ENCODE peak calls at places on chromosomes 3 and 15, in five cellular contexts. One of them, this sample, is unnamed.
A peak's percentile ranks its signal among the peaks of the same experiment; 100 is the strongest.

GRCh38 chr3:187966636-187967035 is 187.3 kb upstream of the LPP start:
- DNase-seq in HepG2: no peak
- DNase-seq in GM12878: no peak
- DNase-seq in NT2/D1: no peak
- DNase-seq in H1: no peak
- DNase-seq in this sample: no peak

GRCh38 chr15:46251873-46252272 is 617.0 kb downstream of the SQOR start:
- DNase-seq in HepG2: no peak
- DNase-seq in GM12878: no peak
- DNase-seq in NT2/D1: no peak
- DNase-seq in H1: no peak
- DNase-seq in this sample: no peak

GRCh38 chr15:31390029-31390428 is 63.4 kb downstream of the KLF13 start:
- DNase-seq in HepG2: no peak
- DNase-seq in GM12878: no peak
- DNase-seq in NT2/D1: no peak
- DNase-seq in H1: no peak
- DNase-seq in this sample: no peak

GRCh38 chr3:197736010-197736490 is 654 bp downstream of the RUBCN start:
- DNase-seq in HepG2: no peak
- DNase-seq in GM12878: no peak
- DNase-seq in NT2/D1: no peak
- DNase-seq in H1: peak; percentile 50
- DNase-seq in this sample: no peak

GRCh38 chr15:89197503-89197971 is 23.8 kb downstream of the RLBP1 start:
- DNase-seq in HepG2: peak; percentile 93
- DNase-seq in GM12878: no peak
- DNase-seq in NT2/D1: peak; percentile 71
- DNase-seq in H1: peak; percentile 73
- DNase-seq in this sample: peak; percentile 30

GRCh38 chr3:177041021-177041729 is 156.1 kb downstream of the TBL1XR1 start:
- DNase-seq in HepG2: no peak
- DNase-seq in GM12878: no peak
- DNase-seq in NT2/D1: no peak
- DNase-seq in H1: no peak
- DNase-seq in this sample: no peak

GRCh38 chr3:168894204-168894603 is 769.3 kb downstream of the MECOM start:
- DNase-seq in HepG2: peak; percentile 80
- DNase-seq in GM12878: no peak
- DNase-seq in NT2/D1: no peak
- DNase-seq in H1: no peak
- DNase-seq in this sample: no peak

GRCh38 chr15:73231661-73232443 is 136.9 kb downstream of the HCN4 start:
- DNase-seq in HepG2: no peak
- DNase-seq in GM12878: no peak
- DNase-seq in NT2/D1: no peak
- DNase-seq in H1: no peak
- DNase-seq in this sample: no peak

GRCh38 chr15:85646538-85647091 is 148.1 kb downstream of the KLHL25 start:
- DNase-seq in HepG2: no peak
- DNase-seq in GM12878: no peak
- DNase-seq in NT2/D1: no peak
- DNase-seq in H1: no peak
- DNase-seq in this sample: no peak

GRCh38 chr3:153052096-153052460 is 109.9 kb upstream of the RAP2B start:
- DNase-seq in HepG2: peak; percentile 6
- DNase-seq in GM12878: no peak
- DNase-seq in NT2/D1: no peak
- DNase-seq in H1: no peak
- DNase-seq in this sample: no peak

GRCh38 chr3:183279371-183279770 is 26.3 kb downstream of the B3GNT5 start:
- DNase-seq in HepG2: no peak
- DNase-seq in GM12878: no peak
- DNase-seq in NT2/D1: no peak
- DNase-seq in H1: no peak
- DNase-seq in this sample: no peak

GRCh38 chr3:108037770-108038169 is 53.1 kb downstream of the CD47 start:
- DNase-seq in HepG2: no peak
- DNase-seq in GM12878: no peak
- DNase-seq in NT2/D1: no peak
- DNase-seq in H1: no peak
- DNase-seq in this sample: no peak

GRCh38 chr3:52289747-52290595 is 2.3 kb downstream of the GLYCTK start:
- DNase-seq in HepG2: peak; percentile 97
- DNase-seq in GM12878: no peak
- DNase-seq in NT2/D1: no peak
- DNase-seq in H1: no peak
- DNase-seq in this sample: no peak

GRCh38 chr15:32843211-32843907 is 125.6 kb downstream of the GREM1 start:
- DNase-seq in HepG2: no peak
- DNase-seq in GM12878: no peak
- DNase-seq in NT2/D1: no peak
- DNase-seq in H1: no peak
- DNase-seq in this sample: no peak

GRCh38 chr15:56176996-56177395 is 66.7 kb downstream of the RFX7 start:
- DNase-seq in HepG2: no peak
- DNase-seq in GM12878: no peak
- DNase-seq in NT2/D1: no peak
- DNase-seq in H1: no peak
- DNase-seq in this sample: no peak
- TF ChIP-seq SUZ12 in HepG2: no peak
- TF ChIP-seq SUZ12 in GM12878: no peak
- TF ChIP-seq SUZ12 in NT2/D1: no peak
- TF ChIP-seq SUZ12 in H1: no peak
- TF ChIP-seq SUZ12 in this sample: no peak

GRCh38 chr15:99341786-99342185 is 90.5 kb downstream of the LRRC28 start:
- DNase-seq in HepG2: no peak
- DNase-seq in GM12878: no peak
- DNase-seq in NT2/D1: no peak
- DNase-seq in H1: no peak
- DNase-seq in this sample: no peak
- TF ChIP-seq SUZ12 in HepG2: no peak
- TF ChIP-seq SUZ12 in GM12878: no peak
- TF ChIP-seq SUZ12 in NT2/D1: no peak
- TF ChIP-seq SUZ12 in H1: no peak
- TF ChIP-seq SUZ12 in this sample: no peak

GRCh38 chr3:174072675-174073074 is 675.1 kb downstream of the NLGN1 start:
- DNase-seq in HepG2: no peak
- DNase-seq in GM12878: no peak
- DNase-seq in NT2/D1: no peak
- DNase-seq in H1: no peak
- DNase-seq in this sample: no peak
- TF ChIP-seq SUZ12 in HepG2: no peak
- TF ChIP-seq SUZ12 in GM12878: no peak
- TF ChIP-seq SUZ12 in NT2/D1: no peak
- TF ChIP-seq SUZ12 in H1: no peak
- TF ChIP-seq SUZ12 in this sample: no peak

GRCh38 chr3:34207826-34208225 is 409.4 kb downstream of the PDCD6IP start:
- DNase-seq in HepG2: no peak
- DNase-seq in GM12878: no peak
- DNase-seq in NT2/D1: no peak
- DNase-seq in H1: no peak
- DNase-seq in this sample: no peak
- TF ChIP-seq SUZ12 in HepG2: no peak
- TF ChIP-seq SUZ12 in GM12878: no peak
- TF ChIP-seq SUZ12 in NT2/D1: no peak
- TF ChIP-seq SUZ12 in H1: no peak
- TF ChIP-seq SUZ12 in this sample: no peak

GRCh38 chr3:133097214-133097613 is 59.0 kb downstream of the TMEM108 start:
- DNase-seq in HepG2: no peak
- DNase-seq in GM12878: no peak
- DNase-seq in NT2/D1: no peak
- DNase-seq in H1: no peak
- DNase-seq in this sample: no peak
- TF ChIP-seq SUZ12 in HepG2: no peak
- TF ChIP-seq SUZ12 in GM12878: no peak
- TF ChIP-seq SUZ12 in NT2/D1: no peak
- TF ChIP-seq SUZ12 in H1: no peak
- TF ChIP-seq SUZ12 in this sample: no peak

DNA sequence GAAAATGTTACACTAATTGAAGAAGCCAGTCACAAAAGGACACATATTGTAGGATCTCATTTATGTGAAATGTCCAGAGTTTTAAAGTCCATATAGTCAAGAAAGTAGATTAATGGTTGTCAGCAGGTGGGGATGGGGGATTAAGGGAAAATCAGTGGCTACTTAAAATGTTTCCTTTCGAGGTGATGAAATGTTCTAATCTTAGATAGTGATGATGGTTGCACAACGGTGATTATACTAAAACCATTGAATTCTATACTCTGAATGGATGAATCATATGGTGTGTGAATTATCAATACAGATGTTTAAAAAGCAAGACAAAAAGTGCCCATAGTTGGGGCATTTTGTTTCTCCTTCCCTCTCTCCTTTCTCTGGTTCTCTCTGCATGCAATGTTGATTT is 164.6 kb downstream of the ATG7 start:
- DNase-seq in HepG2: no peak
- DNase-seq in GM12878: no peak
- DNase-seq in NT2/D1: no peak
- DNase-seq in H1: no peak
- DNase-seq in this sample: no peak
- TF ChIP-seq SUZ12 in HepG2: no peak
- TF ChIP-seq SUZ12 in GM12878: no peak
- TF ChIP-seq SUZ12 in NT2/D1: no peak
- TF ChIP-seq SUZ12 in H1: no peak
- TF ChIP-seq SUZ12 in this sample: no peak

GRCh38 chr15:90957105-90957790 is 2.6 kb downstream of the RCCD1 start:
- DNase-seq in HepG2: no peak
- DNase-seq in GM12878: no peak
- DNase-seq in NT2/D1: no peak
- DNase-seq in H1: peak; percentile 74
- DNase-seq in this sample: no peak

GRCh38 chr15:90954712-90955671 is at the start of gene RCCD1:
- DNase-seq in HepG2: peak; percentile 94
- DNase-seq in GM12878: peak; percentile 91
- DNase-seq in NT2/D1: peak; percentile 91
- DNase-seq in H1: peak; percentile 92
- DNase-seq in this sample: peak; percentile 98

GRCh38 chr15:90955911-90956310 is 1.2 kb downstream of the RCCD1 start:
- DNase-seq in HepG2: peak; percentile 35
- DNase-seq in GM12878: no peak
- DNase-seq in NT2/D1: no peak
- DNase-seq in H1: no peak
- DNase-seq in this sample: no peak

GRCh38 chr15:90957791-90958190 is 3.1 kb downstream of the RCCD1 start:
- DNase-seq in HepG2: no peak
- DNase-seq in GM12878: no peak
- DNase-seq in NT2/D1: no peak
- DNase-seq in H1: no peak
- DNase-seq in this sample: no peak

GRCh38 chr15:90956551-90957104 is 1.9 kb downstream of the RCCD1 start:
- DNase-seq in HepG2: no peak
- DNase-seq in GM12878: no peak
- DNase-seq in NT2/D1: peak; percentile 79
- DNase-seq in H1: peak; percentile 94
- DNase-seq in this sample: no peak
- TF ChIP-seq SUZ12 in HepG2: no peak
- TF ChIP-seq SUZ12 in GM12878: no peak
- TF ChIP-seq SUZ12 in NT2/D1: no peak
- TF ChIP-seq SUZ12 in H1: no peak
- TF ChIP-seq SUZ12 in this sample: no peak

GRCh38 chr3:21020681-21021080 is 730.3 kb downstream of the ZNF385D start:
- DNase-seq in HepG2: no peak
- DNase-seq in GM12878: no peak
- DNase-seq in NT2/D1: no peak
- DNase-seq in H1: no peak
- DNase-seq in this sample: no peak

GRCh38 chr3:21013566-21013965 is 737.4 kb downstream of the ZNF385D start:
- DNase-seq in HepG2: no peak
- DNase-seq in GM12878: no peak
- DNase-seq in NT2/D1: no peak
- DNase-seq in H1: no peak
- DNase-seq in this sample: no peak

GRCh38 chr3:21020043-21020442 is 731.0 kb downstream of the ZNF385D start:
- DNase-seq in HepG2: no peak
- DNase-seq in GM12878: no peak
- DNase-seq in NT2/D1: no peak
- DNase-seq in H1: no peak
- DNase-seq in this sample: no peak

GRCh38 chr3:21017115-21017852 is 733.7 kb downstream of the ZNF385D start:
- DNase-seq in HepG2: no peak
- DNase-seq in GM12878: no peak
- DNase-seq in NT2/D1: peak; percentile 23
- DNase-seq in H1: peak; percentile 78
- DNase-seq in this sample: no peak
- TF ChIP-seq SUZ12 in HepG2: no peak
- TF ChIP-seq SUZ12 in GM12878: no peak
- TF ChIP-seq SUZ12 in NT2/D1: no peak
- TF ChIP-seq SUZ12 in H1: no peak
- TF ChIP-seq SUZ12 in this sample: no peak

GRCh38 chr15:39124925-39125625 is 455.8 kb upstream of the THBS1 start:
- DNase-seq in HepG2: no peak
- DNase-seq in GM12878: no peak
- DNase-seq in NT2/D1: no peak
- DNase-seq in H1: no peak
- DNase-seq in this sample: no peak

GRCh38 chr15:39127151-39127815 is 453.6 kb upstream of the THBS1 start:
- DNase-seq in HepG2: no peak
- DNase-seq in GM12878: no peak
- DNase-seq in NT2/D1: no peak
- DNase-seq in H1: no peak
- DNase-seq in this sample: no peak

GRCh38 chr15:39125904-39126303 is 455.0 kb upstream of the THBS1 start:
- DNase-seq in HepG2: peak; percentile 62
- DNase-seq in GM12878: no peak
- DNase-seq in NT2/D1: peak; percentile 20
- DNase-seq in H1: peak; percentile 54
- DNase-seq in this sample: peak; percentile 48

GRCh38 chr15:39127925-39128617 is 452.8 kb upstream of the THBS1 start:
- DNase-seq in HepG2: peak; percentile 98
- DNase-seq in GM12878: no peak
- DNase-seq in NT2/D1: peak; percentile 42
- DNase-seq in H1: no peak
- DNase-seq in this sample: no peak

GRCh38 chr15:39124155-39124924 is 456.5 kb upstream of the THBS1 start:
- DNase-seq in HepG2: peak; percentile 50
- DNase-seq in GM12878: no peak
- DNase-seq in NT2/D1: no peak
- DNase-seq in H1: no peak
- DNase-seq in this sample: no peak
- TF ChIP-seq SUZ12 in HepG2: no peak
- TF ChIP-seq SUZ12 in GM12878: no peak
- TF ChIP-seq SUZ12 in NT2/D1: no peak
- TF ChIP-seq SUZ12 in H1: no peak
- TF ChIP-seq SUZ12 in this sample: no peak

This sample was measured in HEK293T.